ENCODE peak calls at places on chromosome 20, in nine cellular contexts. E is pancreas; B is lower lobe of right lung; L is naive thymus-derived CD4-positive, alpha-beta T cell; Z is heart left ventricle; R is body of pancreas; M is left lung; G is right cardiac atrium; I is heart right ventricle. K is an unnamed sample.

GRCh38 chr20:45792513-45793118 is 862 bp downstream of the DNTTIP1 start:
- ATAC-seq in R (no peak), L (peak), G (peak), Z (no peak), M (peak), B (peak), E (no peak), I (no peak), K (no peak)

GRCh38 chr20:63432577-63433061 is 39.8 kb downstream of the KCNQ2 start:
- ATAC-seq in L (no peak), G (no peak), B (no peak), Z (no peak), I (no peak), E (no peak), M (no peak), R (no peak), K (no peak)

GRCh38 chr20:56391596-56392281 is at the start of gene AURKA:
- ATAC-seq in Z (peak), I (peak), R (peak), G (peak), L (peak), B (peak), E (peak), M (peak), K (peak)

GRCh38 chr20:8005033-8005432 is 14.5 kb downstream of the TMX4 start:
- ATAC-seq in B (no peak), E (no peak), G (no peak), M (no peak), Z (no peak), R (no peak), L (no peak), I (no peak), K (no peak)

GRCh38 chr20:39898467-39898852 is 790.6 kb downstream of the MAFB start:
- ATAC-seq in E (no peak), I (no peak), M (no peak), G (no peak), Z (no peak), R (no peak), B (no peak), L (no peak), K (no peak)

GRCh38 chr20:10644458-10645204 is 29.2 kb downstream of the JAG1 start:
- ATAC-seq in I (no peak), Z (no peak), M (no peak), R (no peak), G (no peak), B (no peak), L (no peak), E (no peak), K (no peak)

GRCh38 chr20:46634528-46634927 is 16.7 kb downstream of the SLC13A3 start:
- ATAC-seq in E (no peak), M (no peak), B (no peak), L (no peak), G (no peak), R (no peak), Z (no peak), I (no peak), K (no peak)

GRCh38 chr20:49450281-49450707 is 32.2 kb downstream of the KCNB1 start:
- ATAC-seq in I (no peak), B (no peak), M (no peak), Z (no peak), L (no peak), E (no peak), R (no peak), G (no peak), K (no peak)

GRCh38 chr20:61949363-61949713 is 116.3 kb downstream of the TAF4 start:
- ATAC-seq in R (no peak), B (peak), M (no peak), L (no peak), G (peak), Z (no peak), I (no peak), E (no peak), K (no peak)

GRCh38 chr20:52983726-52984450 is 11.7 kb downstream of the TSHZ2 start:
- ATAC-seq in M (no peak), I (no peak), L (peak), B (no peak), G (no peak), R (no peak), Z (no peak), E (no peak), K (no peak)

GRCh38 chr20:57306747-57307146 is 22.9 kb upstream of the SPO11 start:
- ATAC-seq in I (no peak), M (no peak), G (no peak), E (no peak), L (no peak), Z (no peak), R (no peak), B (no peak), K (no peak)

GRCh38 chr20:33132858-33133615 is 34.9 kb upstream of the BPIFA2 start:
- ATAC-seq in R (no peak), Z (no peak), B (no peak), I (no peak), G (peak), E (no peak), M (no peak), L (no peak), K (no peak)

GRCh38 chr20:2005359-2005758 is 11.5 kb upstream of the PDYN start:
- ATAC-seq in R (no peak), Z (no peak), B (no peak), I (no peak), L (no peak), M (no peak), E (no peak), G (no peak), K (no peak)

GRCh38 chr20:34579191-34579661 is 20.7 kb downstream of the MAP1LC3A start:
- ATAC-seq in I (peak), M (peak), B (peak), R (peak), E (no peak), L (no peak), G (peak), Z (peak), K (peak)

GRCh38 chr20:12573428-12573827 is 435.3 kb upstream of the SPTLC3 start:
- ATAC-seq in L (no peak), E (no peak), R (no peak), G (no peak), B (no peak), Z (no peak), I (no peak), M (no peak), K (no peak)

GRCh38 chr20:2617099-2617714 is 35.2 kb upstream of the NOP56 start:
- ATAC-seq in Z (no peak), E (no peak), G (no peak), I (no peak), M (no peak), B (no peak), L (no peak), R (no peak), K (no peak)

GRCh38 chr20:58700121-58700780 is 7.7 kb downstream of the NPEPL1 start:
- ATAC-seq in E (no peak), Z (no peak), M (no peak), B (no peak), I (no peak), G (peak), L (no peak), R (no peak), K (peak)

GRCh38 chr20:37755665-37756064 is 61.8 kb downstream of the CTNNBL1 start:
- ATAC-seq in Z (no peak), G (peak), L (no peak), R (no peak), E (no peak), I (no peak), B (no peak), M (no peak), K (no peak)

GRCh38 chr20:31573555-31574295 is 31.4 kb upstream of the ID1 start:
- ATAC-seq in I (no peak), Z (no peak), B (peak), M (peak), E (no peak), G (no peak), R (no peak), L (no peak), K (no peak)

GRCh38 chr20:58797371-58798050 is 53.2 kb downstream of the GNAS-AS1 start:
- ATAC-seq in M (no peak), R (no peak), E (no peak), B (peak), I (no peak), Z (no peak), L (no peak), G (no peak), K (no peak)

GRCh38 chr20:44585042-44585968 is 2.9 kb downstream of the PKIG start:
- ATAC-seq in G (no peak), Z (no peak), E (no peak), I (no peak), R (no peak), B (no peak), L (no peak), M (no peak), K (no peak)
- H3K4me3 ChIP-seq in G (peak), Z (peak), E (no peak), I (peak), R (no peak), B (peak), L (no peak), M (peak), K (no peak)

GRCh38 chr20:18588554-18589043 is 745 bp downstream of the DTD1 start:
- ATAC-seq in M (no peak), B (no peak), G (no peak), I (no peak), E (no peak), R (no peak), L (no peak), Z (no peak), K (no peak)

GRCh38 chr20:18587665-18588553 is at the start of gene DTD1:
- ATAC-seq in G (peak), B (peak), M (peak), Z (peak), E (peak), L (peak), R (peak), I (peak), K (peak)

GRCh38 chr20:18585134-18585533 is 2.7 kb upstream of the DTD1 start:
- ATAC-seq in G (no peak), I (no peak), M (no peak), R (no peak), Z (no peak), B (no peak), L (no peak), E (no peak), K (no peak)

DNA sequence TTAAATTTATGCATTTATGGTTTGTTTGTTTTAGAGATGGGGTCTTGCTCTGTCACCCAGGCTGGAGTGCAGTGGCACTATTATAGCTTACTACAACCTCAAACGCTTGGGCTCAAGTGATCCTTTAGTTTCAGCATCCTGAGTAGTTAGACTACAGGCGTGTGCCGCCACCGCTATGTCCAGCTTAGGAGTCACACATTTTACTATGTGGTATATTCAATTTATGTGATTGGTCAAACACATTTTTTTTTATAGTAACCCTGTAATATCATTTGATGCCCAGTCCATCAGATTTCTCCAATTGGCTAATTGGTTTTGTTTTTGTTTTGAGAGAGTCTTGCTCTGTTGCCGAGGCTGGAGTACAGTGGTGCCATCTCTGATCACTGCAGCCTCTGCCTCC is 2.3 kb downstream of the DTD1 start:
- ATAC-seq in I (no peak), Z (no peak), E (no peak), B (no peak), G (no peak), L (no peak), R (no peak), M (no peak), K (no peak)
- H3K4me3 ChIP-seq in I (no peak), Z (no peak), E (no peak), B (no peak), G (no peak), L (no peak), R (no peak), M (no peak), K (no peak)

GRCh38 chr20:3808544-3808943 is 11.8 kb upstream of the AP5S1 start:
- ATAC-seq in I (no peak), M (no peak), R (no peak), E (no peak), G (no peak), B (no peak), Z (no peak), L (no peak), K (no peak)
- H3K4me3 ChIP-seq in I (no peak), M (peak), R (no peak), E (no peak), G (no peak), B (peak), Z (peak), L (no peak), K (peak)

GRCh38 chr20:25622450-25623224 is 1.2 kb downstream of the NANP start:
- ATAC-seq in Z (no peak), B (no peak), R (no peak), L (no peak), I (peak), M (no peak), E (no peak), G (no peak), K (no peak)

GRCh38 chr20:25623225-25623735 is 534 bp downstream of the NANP start:
- ATAC-seq in G (peak), M (peak), E (peak), Z (peak), L (peak), B (peak), I (no peak), R (peak), K (peak)

GRCh38 chr20:25624500-25624939 is 706 bp upstream of the NANP start:
- ATAC-seq in L (no peak), I (no peak), Z (no peak), B (no peak), R (no peak), E (no peak), G (no peak), M (no peak), K (no peak)

GRCh38 chr20:25623736-25624499 is at the start of gene NANP:
- ATAC-seq in I (peak), Z (peak), L (peak), E (peak), G (peak), B (peak), M (peak), R (peak), K (peak)

DNA sequence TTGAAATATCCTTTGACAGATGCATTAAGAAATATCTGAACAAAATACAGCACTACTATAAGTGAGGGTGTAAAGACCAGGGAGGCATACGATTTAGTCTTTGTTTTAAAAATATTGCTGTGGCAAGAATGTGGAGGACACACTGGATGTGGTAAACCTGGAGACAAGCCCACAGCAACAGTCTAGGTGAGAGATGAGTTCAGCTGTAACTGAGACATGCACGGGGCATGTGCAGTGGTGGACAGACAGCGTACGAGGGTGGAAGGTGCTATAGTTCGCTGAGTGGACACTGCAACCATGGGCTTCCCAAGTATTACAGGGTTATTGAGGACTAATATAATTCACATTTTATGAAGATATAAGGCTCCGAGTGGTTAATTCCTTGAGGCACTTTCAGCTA is 1.8 kb downstream of the NANP start:
- ATAC-seq in G (no peak), B (no peak), I (no peak), R (no peak), M (no peak), Z (no peak), L (no peak), E (no peak), K (no peak)
- H3K4me3 ChIP-seq in G (no peak), B (no peak), I (no peak), R (no peak), M (peak), Z (peak), L (no peak), E (no peak), K (no peak)

GRCh38 chr20:23752019-23752418 is 1.3 kb upstream of the CST1 start:
- ATAC-seq in E (no peak), B (no peak), G (no peak), L (no peak), I (no peak), M (no peak), R (no peak), Z (no peak), K (no peak)

GRCh38 chr20:23752481-23753193 is 1.9 kb upstream of the CST1 start:
- ATAC-seq in G (no peak), B (no peak), Z (no peak), I (no peak), E (no peak), M (no peak), L (no peak), R (no peak), K (no peak)

GRCh38 chr20:23753194-23753548 is 2.4 kb upstream of the CST1 start:
- ATAC-seq in E (no peak), Z (no peak), M (no peak), R (no peak), G (no peak), B (no peak), I (no peak), L (no peak), K (no peak)

GRCh38 chr20:23746321-23746720 is 4.4 kb downstream of the CST1 start:
- ATAC-seq in R (no peak), Z (no peak), G (no peak), B (no peak), M (no peak), L (no peak), I (no peak), E (no peak), K (no peak)

DNA sequence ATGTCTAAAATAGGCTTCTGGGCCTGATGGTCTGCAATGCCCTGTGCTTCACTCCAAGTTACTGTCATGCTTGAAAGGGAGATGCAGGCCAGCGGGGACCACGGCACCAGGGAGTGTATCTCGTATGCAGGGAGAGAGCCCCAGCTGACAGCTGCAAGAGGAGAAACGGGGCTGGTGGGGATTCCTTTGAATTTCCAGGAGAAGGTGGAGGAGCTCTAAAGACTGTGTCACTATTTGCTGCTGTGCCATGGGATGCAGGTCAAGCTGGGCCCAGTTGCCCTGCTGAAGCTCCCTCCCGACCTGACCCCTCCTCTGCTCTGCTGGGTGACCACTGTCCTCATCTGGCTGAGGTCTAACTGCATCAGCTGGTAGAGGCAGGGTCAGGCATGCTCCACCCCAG is 989 bp downstream of the CST1 start:
- ATAC-seq in R (no peak), I (no peak), E (no peak), B (no peak), L (no peak), M (no peak), Z (no peak), G (no peak), K (no peak)
- H3K4me3 ChIP-seq in R (no peak), I (no peak), E (no peak), B (no peak), L (no peak), M (no peak), Z (no peak), G (no peak), K (no peak)

DNA sequence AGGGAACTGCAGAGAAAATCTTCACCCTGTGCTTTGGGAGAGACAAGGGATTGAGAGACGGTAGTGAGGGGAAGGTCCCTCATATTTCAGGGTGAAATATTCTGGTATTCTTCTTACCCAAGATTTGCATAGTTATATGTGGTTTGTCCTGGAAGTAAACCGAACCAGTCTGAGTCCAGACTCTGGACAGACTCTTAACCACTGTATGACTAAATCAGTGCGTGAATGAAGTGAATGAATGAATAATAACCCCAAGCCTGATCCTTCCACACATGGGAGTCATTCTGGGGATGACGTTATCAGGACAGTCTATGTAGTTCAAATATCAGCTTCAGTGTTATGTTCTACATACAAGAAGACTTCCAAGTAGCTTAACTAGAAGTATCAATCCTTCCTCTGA is 690.7 kb downstream of the KIF16B start:
- ATAC-seq in L (no peak), M (no peak), R (no peak), B (no peak), G (no peak), Z (no peak), I (no peak), E (no peak), K (no peak)
- H3K4me3 ChIP-seq in L (no peak), M (no peak), R (no peak), B (no peak), G (no peak), Z (no peak), I (no peak), E (no peak), K (no peak)

GRCh38 chr20:50546729-50547314 is 36.6 kb downstream of the PTPN1 start:
- ATAC-seq in G (peak), I (peak), E (no peak), M (peak), L (peak), B (peak), R (no peak), Z (peak), K (no peak)

GRCh38 chr20:50545123-50545522 is 34.9 kb downstream of the PTPN1 start:
- ATAC-seq in Z (no peak), E (no peak), I (no peak), R (no peak), L (no peak), M (no peak), B (no peak), G (no peak), K (no peak)

GRCh38 chr20:50541606-50542041 is 31.4 kb downstream of the PTPN1 start:
- ATAC-seq in R (no peak), L (peak), Z (no peak), M (no peak), I (no peak), G (no peak), E (no peak), B (peak), K (no peak)

GRCh38 chr20:50540620-50541605 is 30.7 kb downstream of the PTPN1 start:
- ATAC-seq in B (peak), I (peak), R (peak), E (no peak), M (peak), Z (peak), L (no peak), G (peak), K (peak)

GRCh38 chr20:50543326-50543725 is 33.1 kb downstream of the PTPN1 start:
- ATAC-seq in G (no peak), M (no peak), I (no peak), Z (no peak), R (no peak), L (no peak), B (no peak), E (no peak), K (no peak)
- H3K4me3 ChIP-seq in G (no peak), M (no peak), I (no peak), Z (no peak), R (no peak), L (no peak), B (no peak), E (no peak), K (no peak)